ENCODE peak calls at places on chromosomes 7 and 10, in seven cellular contexts. O is mesendoderm, I is H1, F is neuronal stem cell, D is IMR-90, B is trophoblast cell, P is mesenchymal stem cell. U is an unnamed sample.

GRCh38 chr10:129770286-129770685 is 193.8 kb downstream of the EBF3 start:
- DNase-seq in F (no peak), P (no peak), I (no peak), O (no peak), B (no peak), D (no peak), U (peak)

GRCh38 chr10:59702347-59702746 is 7.3 kb downstream of the SLC16A9 start:
- DNase-seq in O (no peak), F (no peak), I (no peak), B (no peak), D (no peak), P (no peak), U (no peak)

GRCh38 chr10:73871915-73872710 is 2.2 kb downstream of the CAMK2G start:
- DNase-seq in D (peak), F (no peak), O (peak), I (no peak), P (peak), B (peak), U (no peak)

GRCh38 chr10:77939561-77940001 is 13.0 kb upstream of the DLG5 start:
- DNase-seq in I (no peak), F (no peak), B (no peak), D (peak), O (peak), P (peak), U (no peak)

GRCh38 chr7:539731-540411 is 20.2 kb upstream of the PDGFA start:
- DNase-seq in B (peak), F (no peak), P (peak), D (peak), O (peak), I (no peak), U (no peak)

GRCh38 chr10:84539244-84539643 is 210.9 kb downstream of the CCSER2 start:
- DNase-seq in I (no peak), P (no peak), O (no peak), B (no peak), F (no peak), D (peak), U (no peak)

GRCh38 chr7:138564365-138564764 is 104.3 kb downstream of the TRIM24 start:
- DNase-seq in B (peak), I (no peak), D (no peak), F (no peak), P (peak), O (peak), U (no peak)

GRCh38 chr7:1081931-1082401 is 5.9 kb upstream of the GPER1 start:
- DNase-seq in F (no peak), B (no peak), P (peak), O (no peak), D (peak), I (no peak), U (no peak)

GRCh38 chr10:84493951-84494848 is 165.8 kb downstream of the CCSER2 start:
- DNase-seq in I (peak), O (peak), F (no peak), B (peak), P (peak), D (peak), U (no peak)

GRCh38 chr10:102344067-102344466 is 51.4 kb upstream of the NFKB2 start:
- DNase-seq in I (no peak), P (no peak), F (no peak), B (no peak), O (no peak), D (peak), U (no peak)

GRCh38 chr7:17557305-17557704 is 258.9 kb downstream of the AHR start:
- DNase-seq in D (peak), F (no peak), I (no peak), O (no peak), P (no peak), B (no peak), U (no peak)

GRCh38 chr10:119919271-119919670 is 26.7 kb downstream of the SEC23IP start:
- DNase-seq in I (no peak), F (no peak), D (peak), B (no peak), O (no peak), P (peak), U (no peak)

GRCh38 chr10:129505500-129506075 is 38.5 kb downstream of the MGMT start:
- DNase-seq in P (no peak), O (no peak), B (no peak), I (no peak), F (no peak), D (no peak), U (no peak)

GRCh38 chr10:116542007-116542677 is 3.6 kb upstream of the PNLIP start:
- DNase-seq in B (no peak), D (no peak), F (no peak), O (no peak), I (no peak), P (no peak), U (no peak)

GRCh38 chr10:116540814-116541213 is 4.9 kb upstream of the PNLIP start:
- DNase-seq in I (no peak), O (no peak), F (no peak), P (no peak), B (no peak), D (no peak), U (no peak)

GRCh38 chr10:116545756-116546155 is at the start of gene PNLIP:
- DNase-seq in I (no peak), B (no peak), D (no peak), O (no peak), F (no peak), P (no peak), U (no peak)

GRCh38 chr10:116548301-116548700 is 2.6 kb downstream of the PNLIP start:
- DNase-seq in D (no peak), I (no peak), F (no peak), O (no peak), P (no peak), B (no peak), U (no peak)

GRCh38 chr10:116545122-116545521 is 609 bp upstream of the PNLIP start:
- DNase-seq in P (no peak), O (no peak), I (no peak), F (no peak), D (no peak), B (no peak), U (no peak)
- H2BK120ac ChIP-seq in P (no peak), O (no peak), I (no peak), F (no peak), D (no peak), B (no peak), U (no peak)

GRCh38 chr7:7618410-7618809 is 22.1 kb upstream of the UMAD1 start:
- DNase-seq in I (no peak), D (no peak), P (no peak), O (no peak), F (no peak), B (no peak), U (no peak)

GRCh38 chr7:7620644-7621210 is 19.8 kb upstream of the UMAD1 start:
- DNase-seq in F (no peak), D (no peak), O (no peak), B (no peak), P (no peak), I (no peak), U (no peak)

GRCh38 chr7:7614066-7614738 is 26.4 kb upstream of the UMAD1 start:
- DNase-seq in B (no peak), O (no peak), D (no peak), I (no peak), P (no peak), F (no peak), U (no peak)

GRCh38 chr7:7620224-7620623 is 20.3 kb upstream of the UMAD1 start:
- DNase-seq in D (no peak), B (no peak), F (no peak), O (no peak), I (no peak), P (no peak), U (no peak)

DNA sequence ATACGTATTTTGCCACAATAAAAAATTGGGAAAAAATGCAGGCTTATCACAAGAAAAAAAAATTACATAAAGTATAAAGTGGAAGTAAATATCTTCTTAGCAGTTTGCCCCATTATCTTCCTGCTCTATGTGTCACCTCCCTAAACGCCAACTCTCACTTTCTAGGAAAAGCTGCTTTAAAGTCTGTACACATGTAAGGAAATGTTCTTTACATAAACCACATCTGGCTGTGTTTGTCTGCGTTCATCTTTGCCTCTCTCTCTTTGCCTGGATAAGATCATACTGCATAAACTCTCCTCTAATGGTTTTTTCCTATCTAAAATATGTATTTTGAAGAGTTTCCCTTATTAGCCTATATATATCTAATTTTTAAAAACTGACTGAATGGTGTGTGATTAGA is 23.0 kb upstream of the UMAD1 start:
- DNase-seq in F (no peak), O (no peak), D (no peak), B (no peak), P (no peak), I (no peak), U (no peak)
- H2BK120ac ChIP-seq in F (no peak), O (no peak), D (no peak), B (no peak), P (no peak), I (no peak), U (no peak)

GRCh38 chr10:71891437-71891836 is 40.4 kb upstream of the PSAP start:
- DNase-seq in P (no peak), F (no peak), D (no peak), O (no peak), I (no peak), B (no peak), U (no peak)

GRCh38 chr10:71888248-71888622 is 37.2 kb upstream of the PSAP start:
- DNase-seq in I (no peak), B (no peak), D (no peak), O (no peak), P (no peak), F (no peak), U (no peak)

GRCh38 chr10:71889388-71889987 is 38.4 kb upstream of the PSAP start:
- DNase-seq in F (no peak), O (peak), P (no peak), B (no peak), I (no peak), D (no peak), U (no peak)

GRCh38 chr10:71888623-71889387 is 37.8 kb upstream of the PSAP start:
- DNase-seq in B (peak), P (peak), O (peak), F (peak), I (peak), D (peak), U (peak)

DNA sequence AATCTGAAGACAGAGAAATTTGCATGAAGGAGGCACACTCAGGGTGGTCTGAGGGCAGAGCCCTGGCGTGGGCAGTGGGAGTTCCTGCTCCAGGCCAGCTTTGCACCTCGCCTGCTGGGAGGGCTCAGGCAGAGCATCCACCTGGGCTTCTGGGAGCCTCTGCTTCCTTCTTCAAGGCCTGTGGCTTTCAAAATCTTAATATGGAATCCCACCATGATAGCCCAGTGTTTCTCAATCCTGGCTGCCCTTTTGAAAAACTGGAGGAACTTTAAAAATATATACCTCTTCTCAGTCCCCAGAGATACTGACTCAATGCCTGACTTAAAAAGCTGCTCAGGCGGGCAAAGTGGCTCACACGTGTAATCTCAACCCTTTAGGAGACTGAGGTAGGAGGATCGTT is 36.7 kb upstream of the PSAP start:
- DNase-seq in I (no peak), O (no peak), P (no peak), D (no peak), B (no peak), F (no peak), U (no peak)
- H2BK120ac ChIP-seq in I (no peak), O (no peak), P (no peak), D (no peak), B (no peak), F (no peak), U (no peak)

DNA sequence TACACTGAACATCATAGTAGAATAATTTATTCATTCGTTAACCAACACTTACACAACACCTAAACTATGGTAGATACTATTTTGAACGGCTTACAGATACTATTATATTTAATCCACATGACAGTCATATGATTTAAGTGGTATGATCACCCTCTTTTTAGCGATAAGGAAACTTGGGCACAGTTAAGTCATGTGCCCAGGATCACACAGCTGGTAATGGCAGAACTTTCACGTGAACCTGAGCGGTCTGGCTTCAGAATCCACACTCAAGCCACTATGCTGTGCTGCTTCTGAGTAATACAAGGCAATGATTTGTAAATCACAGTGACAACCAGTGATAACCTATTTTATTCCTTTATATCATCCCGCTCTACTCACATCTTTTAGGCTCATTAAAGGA is 99.1 kb downstream of the CELF2 start:
- DNase-seq in O (no peak), I (no peak), B (no peak), D (no peak), F (no peak), P (no peak), U (no peak)
- H2BK120ac ChIP-seq in O (no peak), I (no peak), B (no peak), D (no peak), F (no peak), P (no peak), U (no peak)

GRCh38 chr7:64945776-64946175 is 42.7 kb downstream of the ZNF273 start:
- DNase-seq in F (no peak), I (no peak), O (no peak), B (no peak), D (no peak), P (no peak), U (no peak)
- H2BK120ac ChIP-seq in F (no peak), I (no peak), O (no peak), B (no peak), D (no peak), P (no peak), U (no peak)